ENCODE peak calls at places on chromosomes 4 and X, in ten cellular contexts. L is spleen, D is ovary, M is OCI-LY7, I is cardiac muscle cell, N is A549, S is Peyer's patch, B is IMR-90, W is adipocyte, R is lung. U is an unnamed sample. For H3K4me1 and H3K9me3, the result is how much of the 10 kb centered on the place peaks cover.

GRCh38 chrX:103730746-103731508 is 20.2 kb downstream of the TMEM31 start:
- DNase-seq in L (no peak), D (no peak), M (no peak), I (peak), N (no peak), S (no peak), B (peak), W (peak), R (no peak), U (no peak)

GRCh38 chr4:153649572-153649991 is 34.5 kb upstream of the TLR2 start:
- DNase-seq in L (no peak), D (no peak), M (peak), I (no peak), N (no peak), S (no peak), B (peak), W (peak), R (no peak), U (peak)

GRCh38 chrX:102934624-102935023 is 2.4 kb upstream of the RAB40AL start:
- DNase-seq in L (no peak), D (no peak), M (peak), I (peak), N (peak), S (peak), B (peak), W (peak), R (no peak), U (peak)

GRCh38 chrX:13084611-13085010 is 40.2 kb upstream of the FAM9C start:
- DNase-seq in L (no peak), D (no peak), M (no peak), I (no peak), N (no peak), S (no peak), B (no peak), W (no peak), R (no peak), U (no peak)

GRCh38 chrX:71533514-71533849 is 578 bp downstream of the OGT start:
- DNase-seq in L (no peak), D (no peak), M (peak), I (peak), N (peak), S (no peak), B (no peak), W (peak), R (no peak), U (no peak)

GRCh38 chr4:146235654-146236570 is 21.6 kb downstream of the REELD1 start:
- DNase-seq in L (no peak), D (no peak), M (no peak), I (no peak), N (no peak), S (no peak), B (no peak), W (no peak), R (peak), U (no peak)

GRCh38 chr4:151417164-151417571 is 8.2 kb downstream of the FHIP1A start:
- DNase-seq in L (no peak), D (no peak), M (no peak), I (no peak), N (no peak), S (no peak), B (no peak), W (no peak), R (no peak), U (no peak)

GRCh38 chr4:167021545-167022155 is 212.6 kb downstream of the SPOCK3 start:
- DNase-seq in L (peak), D (peak), M (peak), I (peak), N (no peak), S (peak), B (peak), W (peak), R (peak), U (peak)

GRCh38 chr4:180100433-180101344 is 2142.5 kb upstream of the TENM3 start:
- DNase-seq in L (peak), D (no peak), M (no peak), I (no peak), N (no peak), S (no peak), B (no peak), W (no peak), R (no peak), U (no peak)

GRCh38 chrX:46620505-46620904 is 46.9 kb downstream of the CHST7 start:
- DNase-seq in L (no peak), D (no peak), M (no peak), I (peak), N (no peak), S (no peak), B (no peak), W (no peak), R (no peak), U (no peak)

GRCh38 chrX:39047174-39047573 is 245.9 kb downstream of the MID1IP1 start:
- DNase-seq in L (no peak), D (no peak), M (no peak), I (no peak), N (no peak), S (no peak), B (no peak), W (no peak), R (no peak), U (no peak)

GRCh38 chrX:24748196-24748595 is 54.5 kb downstream of the POLA1 start:
- DNase-seq in L (no peak), D (no peak), M (no peak), I (no peak), N (no peak), S (no peak), B (no peak), W (no peak), R (no peak), U (no peak)

GRCh38 chrX:131270085-131270484 is 19.0 kb downstream of the IGSF1 start:
- DNase-seq in L (no peak), D (no peak), M (no peak), I (no peak), N (no peak), S (no peak), B (no peak), W (no peak), R (no peak), U (no peak)

GRCh38 chr4:85778809-85779124 is 303.8 kb downstream of the ARHGAP24 start:
- DNase-seq in L (no peak), D (no peak), M (peak), I (peak), N (no peak), S (no peak), B (peak), W (peak), R (no peak), U (no peak)

GRCh38 chr4:98746530-98746929 is 88.1 kb upstream of the TSPAN5 start:
- DNase-seq in L (no peak), D (no peak), M (no peak), I (no peak), N (no peak), S (no peak), B (peak), W (peak), R (no peak), U (no peak)

DNA sequence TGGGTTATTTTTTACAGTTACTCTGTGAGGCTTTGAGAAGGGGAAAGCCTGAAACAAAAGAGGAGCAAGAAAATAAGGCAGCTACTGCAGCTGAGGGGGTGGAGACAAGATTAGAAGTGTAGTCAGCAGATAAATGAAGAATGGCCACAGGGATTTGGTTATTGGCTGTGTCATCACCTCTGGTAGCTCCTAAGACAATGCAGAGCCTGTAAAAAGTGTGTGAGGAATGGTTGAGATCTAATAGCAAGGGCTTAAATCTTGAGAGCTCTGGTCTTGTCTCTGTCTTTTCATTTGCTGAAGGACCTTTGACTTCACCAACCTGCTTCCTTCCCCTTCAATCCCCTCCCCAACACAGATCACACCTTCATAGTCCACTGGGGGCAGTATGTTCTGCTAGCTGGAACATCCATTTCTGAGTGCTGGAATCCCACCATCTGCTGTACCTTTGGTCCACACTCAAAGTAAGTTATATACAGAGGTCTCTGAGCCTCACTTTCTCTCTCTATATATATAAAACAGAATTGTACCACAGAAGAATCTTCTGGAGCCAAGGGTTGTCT is 213.7 kb upstream of the ZIC3 start:
- DNase-seq in L (no peak), D (no peak), M (peak), I (no peak), N (no peak), S (no peak), B (no peak), W (no peak), R (no peak), U (no peak)
- H3K4me1 ChIP-seq in L (under half), D (under half), M (under half), I (under half), N (under half), S (under half), B (under half), W (under half), R (under half), U (under half)

GRCh38 chrX:101362757-101363156 is 14.2 kb upstream of the TIMM8A start:
- DNase-seq in L (no peak), D (no peak), M (no peak), I (no peak), N (no peak), S (no peak), B (no peak), W (no peak), R (no peak), U (no peak)
- H3K9me3 ChIP-seq in L (under half), D (under half), M (under half), I (under half), N (under half), S (under half), B (under half), W (under half), R (under half), U (under half)

GRCh38 chr4:24573582-24573981 is 10.8 kb downstream of the DHX15 start:
- DNase-seq in L (no peak), D (no peak), M (no peak), I (no peak), N (no peak), S (no peak), B (no peak), W (no peak), R (no peak), U (no peak)
- H3K4me1 ChIP-seq in L (half or more), D (under half), M (under half), I (under half), N (under half), S (under half), B (under half), W (under half), R (under half), U (under half)

GRCh38 chr4:848307-848691 is 22.4 kb upstream of the CPLX1 start:
- DNase-seq in L (peak), D (peak), M (no peak), I (no peak), N (no peak), S (no peak), B (no peak), W (no peak), R (no peak), U (no peak)

GRCh38 chr4:845836-846251 is 19.9 kb upstream of the CPLX1 start:
- DNase-seq in L (peak), D (no peak), M (no peak), I (peak), N (no peak), S (no peak), B (peak), W (no peak), R (no peak), U (no peak)

GRCh38 chr4:848803-849477 is 23.0 kb upstream of the CPLX1 start:
- DNase-seq in L (peak), D (no peak), M (no peak), I (no peak), N (no peak), S (no peak), B (no peak), W (no peak), R (no peak), U (no peak)

GRCh38 chr4:844752-845232 is 18.9 kb upstream of the CPLX1 start:
- DNase-seq in L (peak), D (no peak), M (no peak), I (no peak), N (no peak), S (no peak), B (no peak), W (no peak), R (no peak), U (no peak)

DNA sequence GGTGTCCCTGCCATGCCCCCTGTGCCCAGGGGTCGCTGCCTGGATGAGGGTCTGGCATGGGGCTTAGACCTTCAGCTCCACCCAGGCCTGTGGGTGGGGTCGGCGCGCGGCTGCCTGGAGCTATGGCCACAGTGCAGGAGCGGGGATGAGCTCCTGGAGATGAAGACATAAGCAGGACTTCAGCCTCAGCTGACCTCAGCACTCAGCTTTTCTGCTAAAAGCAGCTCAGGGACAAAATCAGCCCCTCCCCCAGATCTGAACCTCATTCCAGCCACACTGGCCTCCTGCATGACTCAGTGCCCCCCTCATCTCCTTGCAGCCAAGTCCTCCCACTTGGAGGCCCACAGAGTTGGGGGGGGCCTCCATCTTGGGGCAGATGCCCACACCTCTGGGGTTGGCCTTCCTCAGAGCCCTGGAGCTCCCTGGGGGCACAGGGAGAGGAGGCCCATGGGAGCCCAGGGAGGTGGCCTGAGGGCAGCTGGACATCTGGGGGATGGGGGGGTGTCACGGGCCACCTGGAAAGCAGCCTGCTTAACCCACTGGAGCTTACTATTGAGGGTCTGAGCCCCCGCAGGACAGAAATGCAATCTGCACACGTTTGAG is 19.4 kb upstream of the CPLX1 start:
- DNase-seq in L (peak), D (no peak), M (no peak), I (peak), N (no peak), S (no peak), B (peak), W (peak), R (no peak), U (no peak)
- H3K9me3 ChIP-seq in L (under half), D (under half), M (under half), I (under half), N (under half), S (under half), B (under half), W (under half), R (under half), U (under half)

GRCh38 chr4:7902826-7903225 is 36.8 kb downstream of the AFAP1 start:
- DNase-seq in L (no peak), D (no peak), M (no peak), I (no peak), N (no peak), S (no peak), B (no peak), W (no peak), R (no peak), U (no peak)

GRCh38 chr4:7900351-7900750 is 39.3 kb downstream of the AFAP1 start:
- DNase-seq in L (no peak), D (no peak), M (no peak), I (peak), N (no peak), S (no peak), B (no peak), W (no peak), R (no peak), U (no peak)

GRCh38 chr4:7899184-7899583 is 40.5 kb downstream of the AFAP1 start:
- DNase-seq in L (no peak), D (no peak), M (no peak), I (no peak), N (no peak), S (no peak), B (no peak), W (no peak), R (no peak), U (no peak)

GRCh38 chr4:7902101-7902553 is 37.5 kb downstream of the AFAP1 start:
- DNase-seq in L (no peak), D (no peak), M (no peak), I (no peak), N (no peak), S (no peak), B (no peak), W (no peak), R (no peak), U (no peak)

DNA sequence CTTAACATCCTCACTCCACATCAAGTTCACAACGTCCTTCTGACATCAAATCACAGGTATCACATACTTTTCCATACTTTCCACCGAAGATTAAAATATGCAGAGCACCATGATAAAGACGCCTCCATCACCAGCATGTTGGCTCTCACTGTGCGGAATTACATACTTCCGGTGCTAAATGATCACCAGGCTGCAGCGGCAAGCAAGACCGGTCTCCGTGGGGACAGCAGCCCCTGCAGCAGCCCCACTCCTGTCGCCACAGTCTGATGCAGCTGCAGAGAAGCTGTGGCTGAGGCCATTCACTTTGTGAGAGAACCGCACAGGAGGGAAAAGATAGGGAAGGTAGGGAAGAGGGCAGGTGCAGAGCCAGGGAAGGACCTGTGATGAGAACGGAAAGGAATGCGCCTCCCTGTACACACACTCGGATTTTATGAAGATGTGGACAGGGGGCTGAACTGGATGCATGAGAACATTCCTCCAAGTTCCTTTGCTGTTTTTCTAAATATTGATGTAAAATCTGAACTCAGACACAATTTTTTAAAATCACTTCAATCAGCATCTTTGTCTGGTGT is 38.3 kb downstream of the AFAP1 start:
- DNase-seq in L (no peak), D (no peak), M (no peak), I (no peak), N (no peak), S (no peak), B (no peak), W (no peak), R (no peak), U (no peak)
- H3K4me1 ChIP-seq in L (under half), D (under half), M (under half), I (half or more), N (half or more), S (under half), B (under half), W (half or more), R (under half), U (under half)

GRCh38 chrX:154136627-154137161 is 7.3 kb upstream of the OPN1LW start:
- DNase-seq in L (peak), D (peak), M (peak), I (peak), N (peak), S (peak), B (peak), W (peak), R (peak), U (peak)
- H3K9me3 ChIP-seq in L (under half), D (under half), M (under half), I (under half), N (under half), S (under half), B (under half), W (under half), R (under half), U (under half)

DNA sequence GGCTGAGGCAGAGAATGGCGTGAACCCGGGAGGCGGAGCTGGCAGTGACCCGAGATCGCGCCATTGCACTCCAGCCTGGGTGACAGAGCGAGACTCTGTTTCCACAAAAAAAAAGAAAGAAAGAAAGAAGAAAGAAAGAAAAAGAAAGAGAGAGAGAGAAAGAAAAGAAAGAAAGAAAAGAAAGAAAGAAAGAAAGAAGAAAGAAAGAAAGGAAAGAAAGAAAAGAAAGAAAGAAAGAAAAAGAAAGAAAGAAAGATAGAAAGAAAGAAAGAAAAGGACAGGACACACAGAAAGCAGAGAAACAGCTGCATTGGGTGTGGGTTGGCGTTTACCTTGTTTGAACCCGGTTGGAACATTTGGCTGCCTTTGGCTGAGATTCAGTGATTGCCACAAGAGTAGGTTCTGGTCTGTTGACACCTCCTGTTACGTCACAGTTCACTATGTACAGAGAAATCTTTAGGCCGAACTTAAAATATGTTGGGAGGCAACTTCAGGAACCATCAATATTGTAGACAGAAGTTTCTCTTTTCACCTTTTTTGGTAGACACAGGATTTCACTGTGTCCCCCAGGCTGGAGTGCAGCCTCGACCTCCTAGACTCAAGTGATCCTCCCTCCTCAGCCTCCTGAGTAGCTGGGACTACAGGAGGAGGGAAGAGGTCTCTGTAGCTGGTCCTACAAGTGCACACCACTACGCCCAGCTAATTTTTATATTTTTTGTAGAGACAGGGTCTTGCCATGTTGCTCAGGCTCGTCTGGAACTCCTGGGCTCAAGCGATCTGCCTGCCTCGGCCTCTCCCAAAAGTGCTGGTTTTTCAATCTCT is 16.3 kb upstream of the PLCXD1 start:
- DNase-seq in L (peak), D (no peak), M (no peak), I (peak), N (no peak), S (no peak), B (no peak), W (peak), R (no peak), U (no peak)
- H3K4me1 ChIP-seq in L (under half), D (under half), M (under half), I (under half), N (half or more), S (under half), B (under half), W (under half), R (under half), U (under half)

DNA sequence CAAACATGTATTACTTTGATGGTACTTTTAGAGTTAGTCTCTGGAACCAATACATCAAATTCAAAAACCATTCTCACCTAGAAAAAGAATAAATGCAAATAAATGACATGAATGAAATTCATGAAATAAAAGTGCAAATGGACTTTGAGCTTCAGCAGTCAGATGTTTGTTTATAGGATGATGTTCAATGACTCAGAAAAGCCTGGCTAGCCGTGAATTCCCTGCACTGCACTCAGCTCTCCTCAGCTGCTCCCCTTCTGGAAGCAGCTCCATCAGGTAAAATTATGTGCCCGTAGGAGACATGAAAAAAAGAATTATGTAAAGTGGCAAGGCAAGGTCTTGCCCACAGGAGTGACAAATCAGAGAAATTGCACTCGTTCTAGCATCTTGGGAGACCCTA is 390.6 kb downstream of the GPM6A start:
- DNase-seq in L (no peak), D (no peak), M (no peak), I (no peak), N (peak), S (no peak), B (peak), W (peak), R (no peak), U (no peak)
- H3K9me3 ChIP-seq in L (under half), D (under half), M (under half), I (under half), N (under half), S (under half), B (under half), W (under half), R (under half), U (under half)

DNA sequence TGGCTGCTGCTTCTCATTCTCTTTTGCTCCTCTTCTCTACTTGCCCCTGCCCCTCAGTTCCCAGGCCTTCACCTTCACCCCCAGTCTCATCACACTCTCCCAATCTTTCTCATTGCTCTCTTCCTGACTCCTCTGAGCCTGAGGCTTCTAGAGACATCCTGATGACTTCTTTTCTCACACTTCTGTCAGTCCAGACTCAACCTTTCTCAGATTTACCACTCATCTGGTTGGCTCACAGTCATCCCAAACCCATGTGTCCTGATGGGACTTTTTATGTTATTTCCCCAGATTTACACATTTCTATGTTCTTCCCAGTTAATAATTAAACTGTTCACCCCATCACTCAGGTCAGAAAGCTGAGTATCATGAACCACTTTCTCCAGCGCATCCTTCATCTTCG is 68.0 kb downstream of the TMA16 start:
- DNase-seq in L (no peak), D (no peak), M (no peak), I (no peak), N (no peak), S (no peak), B (no peak), W (no peak), R (no peak), U (no peak)
- H3K4me1 ChIP-seq in L (under half), D (under half), M (under half), I (under half), N (under half), S (under half), B (under half), W (under half), R (under half), U (under half)